ENCODE peak calls at places on chromosome 15, in four cellular contexts. One of them, this sample, is unnamed.
A peak's percentile ranks its signal among the peaks of the same experiment; 100 is the strongest.

GRCh38 chr15:43912991-43913927 is 86.5 kb downstream of the WDR76 start:
- DNase-seq in CD8-positive, alpha-beta T cell: no peak
- DNase-seq in NCI-H2107: no peak
- DNase-seq in stimulated activated naive CD8-positive, alpha-beta T cell treated with anti-CD3 and anti-CD28 coated beads, Interleukin-15, amount 100 ng/mL, for 72 hours: no peak
- DNase-seq in this sample: peak; percentile 94

GRCh38 chr15:29268706-29269484 is 727 bp downstream of the NSMCE3 start:
- DNase-seq in CD8-positive, alpha-beta T cell: peak; percentile 21
- DNase-seq in NCI-H2107: no peak
- DNase-seq in stimulated activated naive CD8-positive, alpha-beta T cell treated with anti-CD3 and anti-CD28 coated beads, Interleukin-15, amount 100 ng/mL, for 72 hours: peak; percentile 63
- DNase-seq in this sample: peak; percentile 39

GRCh38 chr15:66752078-66752477 is 50.0 kb downstream of the SMAD6 start:
- DNase-seq in CD8-positive, alpha-beta T cell: no peak
- DNase-seq in NCI-H2107: no peak
- DNase-seq in stimulated activated naive CD8-positive, alpha-beta T cell treated with anti-CD3 and anti-CD28 coated beads, Interleukin-15, amount 100 ng/mL, for 72 hours: no peak
- DNase-seq in this sample: no peak

GRCh38 chr15:96247631-96248305 is 82.7 kb upstream of the NR2F2 start:
- DNase-seq in CD8-positive, alpha-beta T cell: no peak
- DNase-seq in NCI-H2107: no peak
- DNase-seq in stimulated activated naive CD8-positive, alpha-beta T cell treated with anti-CD3 and anti-CD28 coated beads, Interleukin-15, amount 100 ng/mL, for 72 hours: no peak
- DNase-seq in this sample: peak; percentile 69

GRCh38 chr15:63487076-63487757 is 17.2 kb upstream of the USP3 start:
- DNase-seq in CD8-positive, alpha-beta T cell: peak; percentile 86
- DNase-seq in NCI-H2107: peak; percentile 27
- DNase-seq in stimulated activated naive CD8-positive, alpha-beta T cell treated with anti-CD3 and anti-CD28 coated beads, Interleukin-15, amount 100 ng/mL, for 72 hours: peak; percentile 89
- DNase-seq in this sample: peak; percentile 80

GRCh38 chr15:70493376-70493775 is 270.0 kb downstream of the UACA start:
- DNase-seq in CD8-positive, alpha-beta T cell: no peak
- DNase-seq in NCI-H2107: no peak
- DNase-seq in stimulated activated naive CD8-positive, alpha-beta T cell treated with anti-CD3 and anti-CD28 coated beads, Interleukin-15, amount 100 ng/mL, for 72 hours: no peak
- DNase-seq in this sample: no peak

GRCh38 chr15:99502182-99502581 is 63.6 kb upstream of the MEF2A start:
- DNase-seq in CD8-positive, alpha-beta T cell: no peak
- DNase-seq in NCI-H2107: no peak
- DNase-seq in stimulated activated naive CD8-positive, alpha-beta T cell treated with anti-CD3 and anti-CD28 coated beads, Interleukin-15, amount 100 ng/mL, for 72 hours: peak; percentile 62
- DNase-seq in this sample: no peak

GRCh38 chr15:50411870-50412269 is 12.3 kb upstream of the USP8 start:
- DNase-seq in CD8-positive, alpha-beta T cell: no peak
- DNase-seq in NCI-H2107: no peak
- DNase-seq in stimulated activated naive CD8-positive, alpha-beta T cell treated with anti-CD3 and anti-CD28 coated beads, Interleukin-15, amount 100 ng/mL, for 72 hours: no peak
- DNase-seq in this sample: no peak

GRCh38 chr15:63181658-63182057 is 7.7 kb upstream of the RAB8B start:
- DNase-seq in CD8-positive, alpha-beta T cell: no peak
- DNase-seq in NCI-H2107: no peak
- DNase-seq in stimulated activated naive CD8-positive, alpha-beta T cell treated with anti-CD3 and anti-CD28 coated beads, Interleukin-15, amount 100 ng/mL, for 72 hours: no peak
- DNase-seq in this sample: no peak

GRCh38 chr15:89888214-89888804 is 5.5 kb downstream of the AP3S2 start:
- DNase-seq in CD8-positive, alpha-beta T cell: no peak
- DNase-seq in NCI-H2107: no peak
- DNase-seq in stimulated activated naive CD8-positive, alpha-beta T cell treated with anti-CD3 and anti-CD28 coated beads, Interleukin-15, amount 100 ng/mL, for 72 hours: no peak
- DNase-seq in this sample: peak; percentile 80

GRCh38 chr15:84023636-84024035 is 211.9 kb upstream of the GOLGA6L4 start:
- DNase-seq in CD8-positive, alpha-beta T cell: no peak
- DNase-seq in NCI-H2107: no peak
- DNase-seq in stimulated activated naive CD8-positive, alpha-beta T cell treated with anti-CD3 and anti-CD28 coated beads, Interleukin-15, amount 100 ng/mL, for 72 hours: peak; percentile 8
- DNase-seq in this sample: peak; percentile 49

GRCh38 chr15:98746375-98746679 is 98.0 kb downstream of the IGF1R start:
- DNase-seq in CD8-positive, alpha-beta T cell: no peak
- DNase-seq in NCI-H2107: no peak
- DNase-seq in stimulated activated naive CD8-positive, alpha-beta T cell treated with anti-CD3 and anti-CD28 coated beads, Interleukin-15, amount 100 ng/mL, for 72 hours: no peak
- DNase-seq in this sample: no peak

This sample was measured in fibroblast of villous mesenchyme.